ENCODE peak calls at places on chromosome 15, in four cellular contexts. H, J, E and X are unnamed samples.
A peak's percentile ranks its signal among the peaks of the same experiment; 100 is the strongest.

GRCh38 chr15:41836072-41836471 is 2.6 kb upstream of the PLA2G4B start:
- DNase-seq in H (no peak), J (no peak), E (no peak), X (no peak)

GRCh38 chr15:37695719-37696118 is 238.7 kb upstream of the TMCO5A start:
- DNase-seq in H (no peak), J (no peak), E (no peak), X (no peak)

GRCh38 chr15:76994971-76995945 is at the start of gene PSTPIP1:
- DNase-seq in H (no peak), J (peak; percentile 80), E (no peak), X (peak; percentile 76)

GRCh38 chr15:62124176-62124952 is 40.7 kb downstream of the C2CD4B start:
- DNase-seq in H (no peak), J (no peak), E (no peak), X (no peak)

GRCh38 chr15:38071211-38071972 is 137.0 kb downstream of the TMCO5A start:
- DNase-seq in H (no peak), J (no peak), E (no peak), X (no peak)

GRCh38 chr15:45521596-45522167 is 873 bp downstream of the SLC30A4 start:
- DNase-seq in H (peak; percentile 65), J (no peak), E (no peak), X (no peak)

GRCh38 chr15:42385206-42385979 is 26.1 kb downstream of the CAPN3 start:
- DNase-seq in H (peak; percentile 81), J (no peak), E (no peak), X (no peak)

GRCh38 chr15:33226559-33227181 is 32.2 kb upstream of the FMN1 start:
- DNase-seq in H (peak; percentile 46), J (peak; percentile 59), E (peak; percentile 66), X (no peak)

GRCh38 chr15:39579487-39580116 is 1.3 kb upstream of the THBS1 start:
- DNase-seq in H (peak; percentile 82), J (peak; percentile 71), E (no peak), X (no peak)

GRCh38 chr15:72237286-72238224 is 6.6 kb upstream of the PKM start:
- DNase-seq in H (peak; percentile 80), J (peak; percentile 89), E (no peak), X (no peak)

GRCh38 chr15:45401665-45402161 is 23.4 kb upstream of the GATM start:
- DNase-seq in H (no peak), J (no peak), E (no peak), X (no peak)

GRCh38 chr15:40938530-40938870 is 9.4 kb downstream of the DLL4 start:
- DNase-seq in H (no peak), J (no peak), E (no peak), X (no peak)

GRCh38 chr15:47720555-47720954 is 3.2 kb downstream of the SEMA6D start:
- DNase-seq in H (no peak), J (no peak), E (no peak), X (no peak)

GRCh38 chr15:22257668-22258401 is 177.5 kb downstream of the OR4M2 start:
- DNase-seq in H (no peak), J (no peak), E (no peak), X (no peak)

GRCh38 chr15:66709884-66710283 is 7.8 kb downstream of the SMAD6 start:
- DNase-seq in H (no peak), J (no peak), E (no peak), X (no peak)

GRCh38 chr15:39194431-39194830 is 386.4 kb upstream of the THBS1 start:
- DNase-seq in H (no peak), J (no peak), E (no peak), X (no peak)

GRCh38 chr15:75928680-75929608 is 25.3 kb downstream of the FBXO22 start:
- DNase-seq in H (peak; percentile 58), J (no peak), E (no peak), X (no peak)

GRCh38 chr15:59691194-59691805 is 2.2 kb upstream of the BNIP2 start:
- DNase-seq in H (peak; percentile 63), J (no peak), E (no peak), X (no peak)